ENCODE peak calls at places on chromosomes 6 and 20, in five cellular contexts. W is sigmoid colon, F is HepG2, G is A549, B is esophagus muscularis mucosa. X is an unnamed sample. For H3K4me1, the result is how much of the 10 kb centered on the place peaks cover.

GRCh38 chr6:146962332-146962731 is 241.9 kb upstream of the STXBP5 start:
- DNase-seq in W (no peak), F (no peak), G (no peak), B (no peak), X (no peak)

GRCh38 chr6:70507166-70507565 is 59.6 kb upstream of the SDHAF4 start:
- DNase-seq in W (no peak), F (no peak), G (no peak), B (no peak), X (no peak)

GRCh38 chr6:3194535-3195376 is 32.7 kb downstream of the TUBB2B start:
- DNase-seq in W (no peak), F (no peak), G (no peak), B (no peak), X (no peak)

GRCh38 chr6:101202975-101203374 is 190.5 kb upstream of the GRIK2 start:
- DNase-seq in W (no peak), F (no peak), G (no peak), B (no peak), X (no peak)

GRCh38 chr6:16276991-16277981 is 38.9 kb downstream of the GMPR start:
- DNase-seq in W (peak), F (peak), G (peak), B (no peak), X (no peak)

GRCh38 chr20:63966172-63966943 is 3.4 kb downstream of the ZNF512B start:
- DNase-seq in W (peak), F (no peak), G (no peak), B (no peak), X (peak)

GRCh38 chr6:112269165-112269564 is 14.8 kb upstream of the LAMA4 start:
- DNase-seq in W (no peak), F (no peak), G (no peak), B (no peak), X (no peak)

GRCh38 chr6:129709451-129709908 is 497 bp downstream of the ARHGAP18 start:
- DNase-seq in W (no peak), F (no peak), G (no peak), B (no peak), X (no peak)

GRCh38 chr20:33541074-33541473 is 51.2 kb downstream of the CBFA2T2 start:
- DNase-seq in W (no peak), F (peak), G (no peak), B (peak), X (no peak)

GRCh38 chr6:80356545-80356944 is 250.1 kb downstream of the BCKDHB start:
- DNase-seq in W (no peak), F (no peak), G (no peak), B (no peak), X (no peak)

GRCh38 chr20:62408640-62409039 is 1.6 kb upstream of the CABLES2 start:
- DNase-seq in W (no peak), F (no peak), G (no peak), B (no peak), X (no peak)

GRCh38 chr20:62410742-62411478 is 3.8 kb upstream of the CABLES2 start:
- DNase-seq in W (no peak), F (no peak), G (no peak), B (no peak), X (no peak)

GRCh38 chr20:62409086-62409853 is 2.2 kb upstream of the CABLES2 start:
- DNase-seq in W (no peak), F (no peak), G (no peak), B (no peak), X (no peak)

GRCh38 chr20:62411479-62412193 is 4.6 kb upstream of the CABLES2 start:
- DNase-seq in W (no peak), F (peak), G (no peak), B (no peak), X (no peak)

DNA sequence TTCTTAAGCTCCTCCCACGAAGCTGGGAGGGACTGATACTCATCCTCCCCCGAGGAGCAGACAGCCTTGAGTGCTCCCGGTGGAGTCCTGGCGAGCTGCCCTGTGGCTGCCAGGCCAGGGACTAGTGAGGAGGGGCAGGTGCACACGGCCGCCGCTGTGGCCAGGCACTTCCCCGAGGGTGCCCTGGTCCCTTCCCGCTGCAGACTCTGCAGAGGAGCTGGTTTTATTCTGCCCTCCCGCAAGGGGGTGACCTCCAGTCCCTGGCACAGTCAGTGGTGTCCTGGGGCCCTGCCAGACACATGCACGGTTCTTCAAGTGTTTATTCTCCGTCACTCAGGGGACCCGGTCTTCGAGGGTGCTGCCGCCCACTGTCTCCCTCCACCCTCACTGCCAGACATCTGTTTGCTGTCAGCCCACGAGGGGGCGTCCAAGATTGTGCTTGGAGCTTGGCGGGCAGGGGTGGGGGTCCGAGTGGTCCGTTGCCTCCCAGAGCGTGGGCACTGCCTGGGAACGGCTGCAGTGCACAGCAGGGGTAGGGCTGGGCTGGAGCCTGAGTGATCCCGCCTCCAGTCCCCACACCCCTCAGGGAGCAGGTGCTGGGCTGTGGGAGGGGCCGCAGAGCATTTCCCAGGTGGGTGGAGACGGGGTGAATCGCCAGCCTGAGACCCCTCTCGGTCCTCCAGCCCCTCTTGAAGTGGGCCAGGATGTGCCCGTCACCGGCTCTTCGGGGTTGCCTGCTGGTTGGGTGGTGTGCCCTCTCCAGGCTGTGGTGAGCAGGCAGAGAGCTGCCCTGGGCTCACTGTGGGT is 3.1 kb upstream of the CABLES2 start:
- DNase-seq in W (peak), F (peak), G (peak), B (no peak), X (no peak)
- TF ChIP-seq CTCF in W (peak), F (peak), G (peak), B (peak), X (peak)

GRCh38 chr20:35290887-35291417 is 1.3 kb downstream of the FAM83C start:
- DNase-seq in W (no peak), F (no peak), G (no peak), B (no peak), X (no peak)
- TF ChIP-seq EP300 in W (no peak), F (no peak), G (no peak), B (no peak), X (no peak)

GRCh38 chr20:38141889-38142494 is 23.1 kb downstream of the TGM2 start:
- DNase-seq in W (no peak), F (no peak), G (no peak), B (no peak), X (no peak)
- H3K4me1 ChIP-seq in W (under half), F (under half), G (half or more), B (under half), X (under half)

GRCh38 chr20:31572042-31572700 is 32.9 kb upstream of the ID1 start:
- DNase-seq in W (no peak), F (no peak), G (no peak), B (no peak), X (no peak)
- TF ChIP-seq CTCF in W (no peak), F (peak), G (no peak), B (no peak), X (no peak)

DNA sequence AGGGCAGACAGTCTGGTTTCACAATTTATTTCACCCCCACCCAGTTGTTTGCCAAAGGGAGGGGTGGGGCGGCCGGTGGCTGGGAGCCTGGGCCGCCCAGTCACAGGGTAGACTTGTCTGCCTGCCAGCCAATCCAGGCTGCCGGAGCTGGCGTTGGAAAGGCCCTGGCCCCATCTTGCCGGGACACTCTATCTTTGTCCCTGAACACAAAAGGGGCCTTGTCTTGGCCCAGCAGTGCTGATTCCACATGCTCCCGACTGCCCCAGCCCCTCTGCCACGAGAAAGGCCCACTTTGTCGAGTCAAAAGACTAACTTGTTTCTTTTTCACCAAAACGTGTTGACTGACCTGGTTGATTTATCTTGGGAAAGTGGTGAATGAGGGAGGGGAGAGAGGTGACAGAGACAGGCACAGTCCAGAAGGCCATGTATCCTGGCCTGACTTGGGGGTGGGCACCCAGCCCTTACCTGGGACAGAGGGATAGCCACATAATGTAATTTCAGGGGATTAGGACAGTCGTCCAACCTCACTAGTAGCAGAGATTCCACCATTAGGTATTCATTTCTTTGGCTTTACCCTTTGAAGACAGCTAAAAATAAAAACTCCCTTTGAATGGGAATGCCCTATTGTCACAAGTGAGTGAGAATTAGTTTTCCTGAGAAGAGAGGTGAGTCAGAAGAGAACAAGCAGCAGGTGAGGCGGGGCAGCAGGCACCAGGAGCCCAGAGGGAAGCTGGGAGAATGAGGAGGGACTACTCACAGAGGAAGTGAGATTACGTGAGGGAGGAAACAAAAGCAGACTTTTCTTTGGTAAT is 67.0 kb upstream of the SIRPA start:
- DNase-seq in W (peak), F (peak), G (peak), B (no peak), X (no peak)
- TF ChIP-seq EP300 in W (no peak), F (peak), G (no peak), B (no peak), X (no peak)

GRCh38 chr6:396126-396520 is 4.6 kb downstream of the IRF4 start:
- DNase-seq in W (no peak), F (no peak), G (no peak), B (no peak), X (no peak)
- H3K4me1 ChIP-seq in W (under half), F (under half), G (under half), B (under half), X (under half)

GRCh38 chr6:94394822-94395221 is 975.5 kb upstream of the EPHA7 start:
- DNase-seq in W (no peak), F (no peak), G (no peak), B (no peak), X (no peak)
- TF ChIP-seq CTCF in W (no peak), F (no peak), G (no peak), B (no peak), X (no peak)